ENCODE peak calls at places on chromosomes 1 and 21, in seven cellular contexts. R is endothelial cell, W is anterior cingulate cortex, M is GM12892, V is MCF 10A, T is thoracic aorta, B is right atrium auricular region. D is an unnamed sample.

GRCh38 chr1:236168716-236169429 is 26.5 kb downstream of the GPR137B start:
- DNase-seq in R (no peak), W (no peak), M (no peak), V (peak), T (no peak), B (no peak), D (no peak)

GRCh38 chr1:206004821-206005220 is 1.6 kb upstream of the RAB7B start:
- DNase-seq in R (no peak), W (no peak), M (no peak), V (no peak), T (no peak), B (peak), D (no peak)

GRCh38 chr1:118100686-118101300 is 84.2 kb downstream of the SPAG17 start:
- DNase-seq in R (no peak), W (no peak), M (no peak), V (no peak), T (no peak), B (no peak), D (no peak)

GRCh38 chr1:201810466-201811216 is 18.3 kb upstream of the IPO9 start:
- DNase-seq in R (no peak), W (no peak), M (no peak), V (no peak), T (no peak), B (no peak), D (no peak)

GRCh38 chr1:54375331-54376084 is 30.7 kb downstream of the SSBP3 start:
- DNase-seq in R (peak), W (no peak), M (no peak), V (no peak), T (no peak), B (no peak), D (no peak)

GRCh38 chr1:187244623-187245022 is 415.9 kb downstream of the PLA2G4A start:
- DNase-seq in R (no peak), W (no peak), M (no peak), V (peak), T (no peak), B (no peak), D (no peak)

GRCh38 chr1:101365186-101365585 is 128.4 kb downstream of the S1PR1 start:
- DNase-seq in R (no peak), W (no peak), M (no peak), V (no peak), T (no peak), B (no peak), D (no peak)

GRCh38 chr1:184028854-184029623 is 8.5 kb downstream of the COLGALT2 start:
- DNase-seq in R (no peak), W (no peak), M (no peak), V (peak), T (no peak), B (no peak), D (no peak)

GRCh38 chr1:44672254-44672955 is 1.9 kb downstream of the TMEM53 start:
- DNase-seq in R (peak), W (no peak), M (no peak), V (peak), T (no peak), B (peak), D (no peak)

GRCh38 chr21:35350965-35351364 is 301.9 kb upstream of the RUNX1 start:
- DNase-seq in R (no peak), W (no peak), M (no peak), V (no peak), T (no peak), B (no peak), D (no peak)

GRCh38 chr1:15959847-15960446 is 16.0 kb downstream of the ZBTB17 start:
- DNase-seq in R (no peak), W (no peak), M (no peak), V (no peak), T (no peak), B (no peak), D (no peak)

GRCh38 chr1:187876775-187877174 is 1048.0 kb downstream of the PLA2G4A start:
- DNase-seq in R (no peak), W (no peak), M (no peak), V (no peak), T (no peak), B (no peak), D (no peak)

GRCh38 chr1:21161842-21162241 is 14.9 kb downstream of the EIF4G3 start:
- DNase-seq in R (no peak), W (no peak), M (no peak), V (no peak), T (no peak), B (no peak), D (no peak)

GRCh38 chr21:38126677-38127271 is 130.0 kb upstream of the KCNJ15 start:
- DNase-seq in R (peak), W (no peak), M (peak), V (peak), T (no peak), B (no peak), D (peak)

GRCh38 chr1:162772571-162773154 is 17.8 kb upstream of the HSD17B7 start:
- DNase-seq in R (no peak), W (no peak), M (no peak), V (no peak), T (no peak), B (no peak), D (no peak)

GRCh38 chr1:155316922-155317321 is 3.8 kb upstream of the RUSC1 start:
- DNase-seq in R (no peak), W (no peak), M (no peak), V (no peak), T (no peak), B (no peak), D (no peak)

GRCh38 chr1:109490029-109490933 is 3.6 kb upstream of the CYB561D1 start:
- DNase-seq in R (peak), W (no peak), M (no peak), V (peak), T (no peak), B (peak), D (peak)

GRCh38 chr21:45228171-45228641 is 59.5 kb downstream of the POFUT2 start:
- DNase-seq in R (no peak), W (peak), M (no peak), V (peak), T (no peak), B (peak), D (no peak)

GRCh38 chr1:20448626-20449215 is 37.3 kb downstream of the CAMK2N1 start:
- DNase-seq in R (no peak), W (no peak), M (no peak), V (no peak), T (no peak), B (no peak), D (no peak)

GRCh38 chr1:209546390-209547080 is 37.0 kb upstream of the CAMK1G start:
- DNase-seq in R (no peak), W (no peak), M (no peak), V (no peak), T (no peak), B (no peak), D (no peak)

GRCh38 chr1:70071597-70071996 is 133.8 kb downstream of the LRRC40 start:
- DNase-seq in R (no peak), W (no peak), M (no peak), V (peak), T (no peak), B (no peak), D (no peak)

GRCh38 chr1:10575616-10576015 is 100.9 kb downstream of the PEX14 start:
- DNase-seq in R (no peak), W (no peak), M (no peak), V (peak), T (no peak), B (no peak), D (no peak)

GRCh38 chr1:30102605-30103004 is 620.8 kb downstream of the MATN1 start:
- DNase-seq in R (no peak), W (no peak), M (no peak), V (no peak), T (no peak), B (no peak), D (no peak)

GRCh38 chr1:151371744-151372410 is 628 bp downstream of the SELENBP1 start:
- DNase-seq in R (no peak), W (no peak), M (no peak), V (peak), T (no peak), B (peak), D (no peak)

GRCh38 chr1:53869454-53870117 is 20.0 kb downstream of the YIPF1 start:
- DNase-seq in R (no peak), W (no peak), M (no peak), V (no peak), T (no peak), B (no peak), D (no peak)

GRCh38 chr1:159647616-159648015 is 60.0 kb downstream of the APCS start:
- DNase-seq in R (no peak), W (no peak), M (no peak), V (peak), T (no peak), B (no peak), D (no peak)

GRCh38 chr21:43824250-43824882 is 35.0 kb downstream of the RRP1 start:
- DNase-seq in R (no peak), W (no peak), M (no peak), V (peak), T (no peak), B (no peak), D (no peak)

GRCh38 chr1:66119148-66119547 is 326.5 kb downstream of the PDE4B start:
- DNase-seq in R (no peak), W (no peak), M (no peak), V (no peak), T (no peak), B (no peak), D (no peak)

GRCh38 chr21:35291963-35292627 is 243.0 kb upstream of the RUNX1 start:
- DNase-seq in R (no peak), W (no peak), M (no peak), V (no peak), T (no peak), B (no peak), D (no peak)

D was measured in GM19239.